ENCODE peak calls at places on chromosomes 16 and 17, in five cellular contexts. N, U, F, T and W are unnamed samples.
A peak's percentile ranks its signal among the peaks of the same experiment; 100 is the strongest.

GRCh38 chr16:57061084-57061905 is 31.1 kb upstream of the CPNE2 start:
- DNase-seq in N (no peak), U (no peak), F (no peak), T (peak; percentile 70), W (peak; percentile 62)

GRCh38 chr17:35493040-35493439 is 44.4 kb downstream of the SLFN12L start:
- DNase-seq in N (no peak), U (no peak), F (no peak), T (no peak), W (no peak)

GRCh38 chr16:84082835-84083569 is 33.7 kb downstream of the MBTPS1 start:
- DNase-seq in N (no peak), U (no peak), F (no peak), T (no peak), W (no peak)

GRCh38 chr17:52140601-52141000 is 17.9 kb downstream of the CA10 start:
- DNase-seq in N (no peak), U (no peak), F (no peak), T (no peak), W (no peak)

GRCh38 chr16:29811896-29812665 is at the start of gene PRRT2:
- DNase-seq in N (peak; percentile 85), U (peak; percentile 60), F (peak; percentile 68), T (no peak), W (peak; percentile 84)

GRCh38 chr17:12800855-12801365 is 11.6 kb downstream of the ARHGAP44 start:
- DNase-seq in N (no peak), U (no peak), F (no peak), T (no peak), W (no peak)

GRCh38 chr17:9217151-9218067 is 196.1 kb downstream of the NTN1 start:
- DNase-seq in N (peak; percentile 65), U (no peak), F (no peak), T (peak; percentile 72), W (no peak)

GRCh38 chr17:4617590-4618356 is 23.7 kb downstream of the ALOX15 start:
- DNase-seq in N (no peak), U (no peak), F (no peak), T (no peak), W (no peak)

GRCh38 chr17:79628861-79629547 is 18.2 kb upstream of the RBFOX3 start:
- DNase-seq in N (no peak), U (peak; percentile 10), F (no peak), T (no peak), W (peak; percentile 1)

GRCh38 chr16:11410382-11411058 is 65.3 kb downstream of the RMI2 start:
- DNase-seq in N (no peak), U (no peak), F (no peak), T (no peak), W (peak; percentile 48)

GRCh38 chr16:19655242-19655777 is 62.7 kb downstream of the KNOP1 start:
- DNase-seq in N (no peak), U (no peak), F (no peak), T (no peak), W (no peak)

GRCh38 chr17:68290268-68290954 is 516 bp downstream of the SLC16A6 start:
- DNase-seq in N (peak; percentile 15), U (peak; percentile 62), F (no peak), T (no peak), W (peak; percentile 35)

GRCh38 chr17:43931062-43931571 is 11.2 kb downstream of the PPY start:
- DNase-seq in N (peak; percentile 56), U (no peak), F (no peak), T (no peak), W (no peak)

GRCh38 chr16:73020409-73020884 is 27.5 kb downstream of the ZFHX3 start:
- DNase-seq in N (peak; percentile 54), U (no peak), F (no peak), T (peak; percentile 96), W (peak; percentile 86)

GRCh38 chr16:57155702-57156350 is 30.0 kb downstream of the PSME3IP1 start:
- DNase-seq in N (no peak), U (no peak), F (no peak), T (no peak), W (no peak)

GRCh38 chr17:77844681-77845080 is 113.8 kb upstream of the TNRC6C start:
- DNase-seq in N (no peak), U (no peak), F (no peak), T (no peak), W (no peak)